ENCODE peak calls at places on chromosomes 12 and 14, in eight cellular contexts. One of them, this sample, is unnamed. For H3K4me1, the result is how much of the 10 kb centered on the place peaks cover.

GRCh38 chr12:121800694-121801600 is 2.9 kb upstream of the SETD1B start:
- DNase-seq in lower lobe of right lung: peak
- DNase-seq in heart right ventricle: peak
- DNase-seq in stomach: peak
- DNase-seq in left ventricle myocardium inferior: peak
- DNase-seq in sigmoid colon: peak
- DNase-seq in right atrium auricular region: peak
- DNase-seq in MM.1S: peak
- DNase-seq in this sample: peak

GRCh38 chr12:110677982-110678381 is 10.9 kb downstream of the HVCN1 start:
- DNase-seq in lower lobe of right lung: no peak
- DNase-seq in MM.1S: no peak
- DNase-seq in sigmoid colon: no peak
- DNase-seq in right atrium auricular region: no peak
- DNase-seq in left ventricle myocardium inferior: no peak
- DNase-seq in heart right ventricle: no peak
- DNase-seq in stomach: no peak
- DNase-seq in this sample: no peak

GRCh38 chr12:122803937-122804336 is 29.6 kb downstream of the CCDC62 start:
- DNase-seq in MM.1S: no peak
- DNase-seq in lower lobe of right lung: no peak
- DNase-seq in left ventricle myocardium inferior: no peak
- DNase-seq in heart right ventricle: no peak
- DNase-seq in sigmoid colon: no peak
- DNase-seq in right atrium auricular region: no peak
- DNase-seq in stomach: peak
- DNase-seq in this sample: no peak

GRCh38 chr12:118307069-118307954 is 65.4 kb downstream of the TAOK3 start:
- DNase-seq in heart right ventricle: no peak
- DNase-seq in stomach: no peak
- DNase-seq in MM.1S: no peak
- DNase-seq in right atrium auricular region: no peak
- DNase-seq in lower lobe of right lung: no peak
- DNase-seq in sigmoid colon: no peak
- DNase-seq in left ventricle myocardium inferior: no peak
- DNase-seq in this sample: no peak

GRCh38 chr12:75658826-75659823 is 147.7 kb upstream of the KRR1 start:
- DNase-seq in MM.1S: no peak
- DNase-seq in stomach: no peak
- DNase-seq in heart right ventricle: no peak
- DNase-seq in sigmoid colon: no peak
- DNase-seq in lower lobe of right lung: no peak
- DNase-seq in left ventricle myocardium inferior: no peak
- DNase-seq in right atrium auricular region: no peak
- DNase-seq in this sample: no peak

GRCh38 chr12:4214912-4215861 is 58.4 kb upstream of the CCND2 start:
- DNase-seq in left ventricle myocardium inferior: peak
- DNase-seq in sigmoid colon: peak
- DNase-seq in stomach: peak
- DNase-seq in right atrium auricular region: peak
- DNase-seq in lower lobe of right lung: peak
- DNase-seq in MM.1S: peak
- DNase-seq in heart right ventricle: peak
- DNase-seq in this sample: no peak

GRCh38 chr14:105863296-105864108 is 337.1 kb downstream of the TMEM121 start:
- DNase-seq in right atrium auricular region: no peak
- DNase-seq in stomach: peak
- DNase-seq in heart right ventricle: peak
- DNase-seq in sigmoid colon: peak
- DNase-seq in MM.1S: no peak
- DNase-seq in lower lobe of right lung: no peak
- DNase-seq in left ventricle myocardium inferior: peak
- DNase-seq in this sample: no peak

GRCh38 chr12:127054531-127054930 is 1212.4 kb upstream of the TMEM132C start:
- DNase-seq in sigmoid colon: no peak
- DNase-seq in MM.1S: no peak
- DNase-seq in stomach: no peak
- DNase-seq in heart right ventricle: no peak
- DNase-seq in lower lobe of right lung: no peak
- DNase-seq in left ventricle myocardium inferior: no peak
- DNase-seq in right atrium auricular region: no peak
- DNase-seq in this sample: no peak

GRCh38 chr14:22399776-22400175 is 189.2 kb downstream of the DAD1 start:
- DNase-seq in sigmoid colon: no peak
- DNase-seq in right atrium auricular region: no peak
- DNase-seq in heart right ventricle: no peak
- DNase-seq in left ventricle myocardium inferior: no peak
- DNase-seq in lower lobe of right lung: no peak
- DNase-seq in MM.1S: no peak
- DNase-seq in stomach: no peak
- DNase-seq in this sample: no peak

GRCh38 chr12:104938371-104938770 is 19.7 kb downstream of the SLC41A2 start:
- DNase-seq in lower lobe of right lung: no peak
- DNase-seq in stomach: no peak
- DNase-seq in sigmoid colon: no peak
- DNase-seq in right atrium auricular region: no peak
- DNase-seq in MM.1S: no peak
- DNase-seq in heart right ventricle: no peak
- DNase-seq in left ventricle myocardium inferior: no peak
- DNase-seq in this sample: no peak

GRCh38 chr14:47149326-47149725 is 497.7 kb upstream of the RPL10L start:
- DNase-seq in sigmoid colon: no peak
- DNase-seq in heart right ventricle: no peak
- DNase-seq in stomach: no peak
- DNase-seq in MM.1S: no peak
- DNase-seq in lower lobe of right lung: no peak
- DNase-seq in left ventricle myocardium inferior: no peak
- DNase-seq in right atrium auricular region: no peak
- DNase-seq in this sample: no peak

GRCh38 chr12:20212036-20212435 is 156.3 kb upstream of the PDE3A start:
- DNase-seq in MM.1S: no peak
- DNase-seq in sigmoid colon: no peak
- DNase-seq in right atrium auricular region: no peak
- DNase-seq in heart right ventricle: no peak
- DNase-seq in left ventricle myocardium inferior: no peak
- DNase-seq in lower lobe of right lung: no peak
- DNase-seq in stomach: no peak
- DNase-seq in this sample: no peak

GRCh38 chr12:54383041-54383609 is 1.4 kb downstream of the ZNF385A start:
- DNase-seq in right atrium auricular region: no peak
- DNase-seq in left ventricle myocardium inferior: no peak
- DNase-seq in MM.1S: no peak
- DNase-seq in stomach: no peak
- DNase-seq in lower lobe of right lung: no peak
- DNase-seq in sigmoid colon: no peak
- DNase-seq in heart right ventricle: no peak
- DNase-seq in this sample: no peak

GRCh38 chr12:120678572-120678971 is 8.4 kb upstream of the MLEC start:
- DNase-seq in right atrium auricular region: no peak
- DNase-seq in MM.1S: no peak
- DNase-seq in stomach: no peak
- DNase-seq in sigmoid colon: no peak
- DNase-seq in heart right ventricle: no peak
- DNase-seq in left ventricle myocardium inferior: no peak
- DNase-seq in lower lobe of right lung: no peak
- DNase-seq in this sample: no peak

DNA sequence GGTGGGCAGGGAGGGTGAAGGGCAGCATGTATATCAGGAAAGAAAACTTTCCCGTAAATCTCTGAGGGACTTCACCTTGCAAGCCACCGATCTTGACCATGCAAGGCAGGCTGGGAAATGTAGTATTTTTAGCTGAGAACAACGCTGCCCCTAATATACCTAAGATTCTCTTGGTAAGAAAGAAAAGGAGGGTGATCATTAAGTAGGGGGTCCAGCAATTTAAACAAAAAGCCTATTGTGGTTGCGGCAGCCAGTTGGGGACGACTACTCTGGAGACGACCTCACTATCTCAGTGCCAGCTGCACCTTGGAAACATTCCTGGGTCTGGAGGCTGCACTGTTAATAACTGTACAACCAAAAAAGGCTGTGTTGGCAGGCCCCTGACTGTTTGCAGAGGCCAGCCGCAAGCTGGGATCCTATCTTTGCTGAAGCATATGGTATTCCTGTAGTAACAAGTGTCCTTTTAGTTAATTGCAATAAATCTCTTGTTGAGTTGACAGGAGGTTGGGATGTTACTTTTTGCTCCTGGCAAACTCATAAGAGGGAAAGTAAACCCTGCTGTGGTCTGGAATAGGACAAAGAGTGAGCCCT is 6.4 kb downstream of the APOLD1 start:
- DNase-seq in left ventricle myocardium inferior: peak
- DNase-seq in lower lobe of right lung: no peak
- DNase-seq in sigmoid colon: peak
- DNase-seq in stomach: no peak
- DNase-seq in heart right ventricle: no peak
- DNase-seq in MM.1S: no peak
- DNase-seq in right atrium auricular region: no peak
- DNase-seq in this sample: no peak
- H3K4me1 ChIP-seq in left ventricle myocardium inferior: half or more
- H3K4me1 ChIP-seq in lower lobe of right lung: under half
- H3K4me1 ChIP-seq in sigmoid colon: under half
- H3K4me1 ChIP-seq in stomach: under half
- H3K4me1 ChIP-seq in heart right ventricle: under half
- H3K4me1 ChIP-seq in MM.1S: under half
- H3K4me1 ChIP-seq in right atrium auricular region: under half
- H3K4me1 ChIP-seq in this sample: under half

DNA sequence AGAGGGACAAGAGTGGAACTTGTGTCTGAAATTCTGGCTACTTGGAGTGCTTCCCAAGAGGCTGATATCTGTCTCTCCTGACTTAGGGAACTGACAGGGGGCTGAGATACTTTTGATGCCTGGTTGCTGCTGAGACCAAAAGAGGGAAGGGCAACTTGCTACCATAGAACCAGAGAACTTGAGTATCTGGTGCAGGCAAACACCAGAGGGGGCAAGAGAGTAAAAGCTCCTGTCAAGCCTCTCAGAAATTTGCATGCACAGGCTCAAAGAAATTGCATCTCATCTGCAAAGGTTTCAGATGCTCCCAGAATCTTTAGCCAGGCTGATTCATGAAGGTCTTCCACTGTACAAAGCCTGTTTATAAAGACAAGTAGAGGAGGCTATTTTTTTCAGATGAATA is 391.3 kb upstream of the FOXG1 start:
- DNase-seq in stomach: no peak
- DNase-seq in heart right ventricle: no peak
- DNase-seq in MM.1S: peak
- DNase-seq in left ventricle myocardium inferior: no peak
- DNase-seq in sigmoid colon: no peak
- DNase-seq in lower lobe of right lung: no peak
- DNase-seq in right atrium auricular region: no peak
- DNase-seq in this sample: peak
- TF ChIP-seq CTCF in stomach: peak
- TF ChIP-seq CTCF in heart right ventricle: no peak
- TF ChIP-seq CTCF in MM.1S: peak
- TF ChIP-seq CTCF in left ventricle myocardium inferior: no peak
- TF ChIP-seq CTCF in sigmoid colon: no peak
- TF ChIP-seq CTCF in lower lobe of right lung: peak
- TF ChIP-seq CTCF in right atrium auricular region: no peak
- TF ChIP-seq CTCF in this sample: peak

GRCh38 chr14:79375336-79375735 is 836.0 kb downstream of the DIO2 start:
- DNase-seq in right atrium auricular region: no peak
- DNase-seq in heart right ventricle: no peak
- DNase-seq in MM.1S: no peak
- DNase-seq in left ventricle myocardium inferior: no peak
- DNase-seq in stomach: no peak
- DNase-seq in lower lobe of right lung: no peak
- DNase-seq in sigmoid colon: no peak
- DNase-seq in this sample: no peak

GRCh38 chr14:79376557-79376956 is 834.7 kb downstream of the DIO2 start:
- DNase-seq in left ventricle myocardium inferior: no peak
- DNase-seq in sigmoid colon: no peak
- DNase-seq in MM.1S: no peak
- DNase-seq in lower lobe of right lung: no peak
- DNase-seq in stomach: no peak
- DNase-seq in right atrium auricular region: no peak
- DNase-seq in heart right ventricle: no peak
- DNase-seq in this sample: no peak

GRCh38 chr14:79373451-79373850 is 837.9 kb downstream of the DIO2 start:
- DNase-seq in heart right ventricle: no peak
- DNase-seq in lower lobe of right lung: no peak
- DNase-seq in sigmoid colon: no peak
- DNase-seq in MM.1S: no peak
- DNase-seq in right atrium auricular region: no peak
- DNase-seq in stomach: no peak
- DNase-seq in left ventricle myocardium inferior: no peak
- DNase-seq in this sample: no peak

GRCh38 chr14:79379266-79379665 is 832.0 kb downstream of the DIO2 start:
- DNase-seq in stomach: no peak
- DNase-seq in left ventricle myocardium inferior: no peak
- DNase-seq in right atrium auricular region: no peak
- DNase-seq in MM.1S: no peak
- DNase-seq in lower lobe of right lung: no peak
- DNase-seq in sigmoid colon: no peak
- DNase-seq in heart right ventricle: no peak
- DNase-seq in this sample: no peak

DNA sequence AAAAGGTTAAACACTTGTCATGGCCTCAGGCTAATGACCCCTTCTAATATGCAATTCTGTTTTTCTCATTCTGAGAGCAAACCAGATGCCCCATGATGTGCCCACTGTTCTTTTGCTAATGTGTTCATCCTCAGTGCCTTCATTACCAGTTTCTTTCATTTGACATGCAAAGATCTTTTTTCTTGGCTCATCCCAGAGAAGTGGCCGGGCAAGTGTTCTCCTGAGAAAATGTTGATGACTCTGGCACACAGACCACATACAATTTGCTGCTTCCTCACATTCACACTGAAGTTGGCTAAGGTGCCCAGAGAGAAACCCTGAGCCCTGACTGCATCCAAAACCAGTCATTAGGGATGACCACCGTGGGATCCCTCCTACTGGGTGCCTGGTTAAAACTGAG is 833.3 kb downstream of the DIO2 start:
- DNase-seq in left ventricle myocardium inferior: no peak
- DNase-seq in stomach: no peak
- DNase-seq in lower lobe of right lung: no peak
- DNase-seq in sigmoid colon: no peak
- DNase-seq in heart right ventricle: no peak
- DNase-seq in right atrium auricular region: no peak
- DNase-seq in MM.1S: no peak
- DNase-seq in this sample: no peak
- H3K4me3 ChIP-seq in left ventricle myocardium inferior: no peak
- H3K4me3 ChIP-seq in stomach: no peak
- H3K4me3 ChIP-seq in lower lobe of right lung: no peak
- H3K4me3 ChIP-seq in sigmoid colon: no peak
- H3K4me3 ChIP-seq in heart right ventricle: no peak
- H3K4me3 ChIP-seq in right atrium auricular region: no peak
- H3K4me3 ChIP-seq in MM.1S: no peak
- H3K4me3 ChIP-seq in this sample: no peak

DNA sequence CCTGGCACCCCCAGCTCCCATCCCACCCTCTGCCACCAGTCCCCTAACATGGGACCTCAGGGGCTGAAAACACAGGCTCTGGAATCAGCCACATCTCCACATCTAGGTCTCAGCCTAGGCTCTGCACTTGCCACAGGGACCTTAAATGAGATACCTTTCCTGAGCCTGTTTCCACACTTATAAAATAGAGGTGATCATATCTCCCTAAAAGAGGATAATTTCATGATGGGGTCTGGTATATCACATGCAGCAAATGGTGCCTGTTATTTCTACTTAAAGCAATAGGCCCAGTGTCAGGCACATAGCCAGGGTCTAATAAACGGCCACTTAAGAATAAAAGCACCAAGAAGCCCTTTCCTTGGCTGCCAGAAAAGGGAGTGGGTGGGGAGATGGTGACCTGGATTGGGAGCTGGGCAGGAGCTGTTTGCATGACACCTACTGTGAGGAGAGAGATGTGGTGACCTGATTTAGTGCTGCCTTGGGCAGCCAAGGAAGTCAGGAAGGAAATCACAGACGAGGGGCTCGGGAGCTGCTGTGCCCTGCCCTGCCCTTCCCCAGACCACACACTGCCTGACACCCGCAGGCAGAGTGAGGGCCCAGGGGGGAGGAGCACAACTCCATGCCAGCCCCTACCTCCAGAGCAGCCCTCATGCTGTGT is 71.2 kb downstream of the IRF2BPL start:
- DNase-seq in heart right ventricle: no peak
- DNase-seq in MM.1S: no peak
- DNase-seq in left ventricle myocardium inferior: no peak
- DNase-seq in sigmoid colon: no peak
- DNase-seq in stomach: no peak
- DNase-seq in right atrium auricular region: no peak
- DNase-seq in lower lobe of right lung: no peak
- DNase-seq in this sample: no peak
- H3K4me1 ChIP-seq in heart right ventricle: half or more
- H3K4me1 ChIP-seq in MM.1S: under half
- H3K4me1 ChIP-seq in left ventricle myocardium inferior: half or more
- H3K4me1 ChIP-seq in sigmoid colon: half or more
- H3K4me1 ChIP-seq in stomach: half or more
- H3K4me1 ChIP-seq in right atrium auricular region: half or more
- H3K4me1 ChIP-seq in lower lobe of right lung: half or more
- H3K4me1 ChIP-seq in this sample: under half

This sample was measured in Caco-2.